ENCODE peak calls at places on chromosomes 6 and 20, in seven cellular contexts. B is K562, K is IMR-90, L is heart left ventricle, Z is body of pancreas, H is HepG2, U is upper lobe of left lung. I is an unnamed sample.

GRCh38 chr6:82365011-82365751 is 1.6 kb downstream of the TPBG start:
- ATAC-seq in B (no peak), K (peak; percentile 24), L (no peak), Z (peak; percentile 51), H (no peak), U (peak; percentile 60), I (peak; percentile 34)

GRCh38 chr6:36997811-36998722 is 7.4 kb upstream of the FGD2 start:
- ATAC-seq in B (no peak), K (no peak), L (peak; percentile 42), Z (peak; percentile 91), H (peak; percentile 17), U (peak; percentile 25), I (peak; percentile 85)

GRCh38 chr6:132354517-132355167 is 46.6 kb downstream of the MOXD1 start:
- ATAC-seq in B (peak; percentile 29), K (no peak), L (no peak), Z (no peak), H (no peak), U (no peak), I (no peak)

GRCh38 chr20:23446505-23446904 is 6.2 kb downstream of the CST11 start:
- ATAC-seq in B (peak; percentile 90), K (peak; percentile 23), L (peak; percentile 55), Z (no peak), H (peak; percentile 84), U (no peak), I (no peak)

GRCh38 chr6:75424610-75425548 is 68.7 kb downstream of the FILIP1 start:
- ATAC-seq in B (no peak), K (peak; percentile 66), L (no peak), Z (no peak), H (no peak), U (no peak), I (no peak)

GRCh38 chr20:24619212-24619611 is 149.8 kb downstream of the SYNDIG1 start:
- ATAC-seq in B (no peak), K (no peak), L (peak; percentile 12), Z (no peak), H (no peak), U (no peak), I (no peak)

GRCh38 chr6:36955671-36956070 is 1.1 kb downstream of the PI16 start:
- ATAC-seq in B (no peak), K (no peak), L (no peak), Z (no peak), H (no peak), U (no peak), I (no peak)

GRCh38 chr20:3473944-3474343 is 3.1 kb downstream of the ATRN start:
- ATAC-seq in B (no peak), K (no peak), L (no peak), Z (no peak), H (no peak), U (no peak), I (no peak)

GRCh38 chr6:158648682-158649131 is 1.1 kb upstream of the SYTL3 start:
- ATAC-seq in B (no peak), K (peak; percentile 27), L (no peak), Z (no peak), H (no peak), U (peak; percentile 14), I (peak; percentile 39)

GRCh38 chr6:39753745-39754084 is 28.5 kb upstream of the KIF6 start:
- ATAC-seq in B (no peak), K (no peak), L (peak; percentile 48), Z (no peak), H (no peak), U (peak; percentile 87), I (peak; percentile 84)

GRCh38 chr6:104957301-104958177 is 632 bp downstream of the LIN28B start:
- ATAC-seq in B (peak; percentile 6), K (no peak), L (no peak), Z (no peak), H (peak; percentile 68), U (no peak), I (no peak)

GRCh38 chr6:89495961-89496535 is 63.1 kb downstream of the ANKRD6 start:
- ATAC-seq in B (peak; percentile 64), K (no peak), L (no peak), Z (no peak), H (no peak), U (no peak), I (no peak)

GRCh38 chr20:2706688-2707352 is 14.2 kb downstream of the EBF4 start:
- ATAC-seq in B (no peak), K (no peak), L (no peak), Z (no peak), H (peak; percentile 15), U (no peak), I (no peak)

GRCh38 chr6:35647400-35647799 is 41.3 kb downstream of the FKBP5 start:
- ATAC-seq in B (peak; percentile 42), K (no peak), L (no peak), Z (no peak), H (no peak), U (no peak), I (no peak)

GRCh38 chr6:148835920-148836441 is 89.2 kb downstream of the UST start:
- ATAC-seq in B (no peak), K (peak; percentile 71), L (no peak), Z (no peak), H (no peak), U (no peak), I (no peak)

GRCh38 chr20:9093203-9093962 is 24.5 kb downstream of the PLCB4 start:
- ATAC-seq in B (no peak), K (no peak), L (no peak), Z (no peak), H (no peak), U (no peak), I (peak; percentile 34)

GRCh38 chr6:116444991-116445566 is 16.1 kb upstream of the CALHM6 start:
- ATAC-seq in B (no peak), K (no peak), L (no peak), Z (no peak), H (no peak), U (peak; percentile 31), I (no peak)

GRCh38 chr6:155880905-155881304 is 425.3 kb upstream of the NOX3 start:
- ATAC-seq in B (no peak), K (peak; percentile 52), L (no peak), Z (no peak), H (no peak), U (peak; percentile 39), I (peak; percentile 53)

DNA sequence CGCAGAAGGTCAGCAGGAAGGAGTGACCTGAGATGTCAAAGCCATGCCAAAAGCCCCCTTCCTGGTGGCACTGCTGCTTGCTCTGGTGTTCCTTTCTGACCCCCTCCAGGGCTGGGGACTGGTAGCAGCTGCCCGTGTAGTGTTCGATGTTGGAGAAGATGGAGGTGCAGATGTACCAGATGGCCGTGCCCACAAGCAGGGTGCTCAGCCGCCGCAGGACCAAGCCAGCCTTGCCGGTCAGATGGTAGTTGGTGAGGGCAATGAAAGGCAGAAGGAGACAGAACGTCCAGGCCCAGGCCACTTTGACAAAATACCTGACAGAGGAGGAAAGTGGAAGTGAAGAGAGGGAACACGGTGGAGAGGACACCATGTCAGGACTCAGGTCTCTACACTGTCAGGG is 4.1 kb downstream of the FITM2 start:
- ATAC-seq in B (no peak), K (no peak), L (no peak), Z (no peak), H (no peak), U (no peak), I (no peak)
- TF ChIP-seq POLR2A in B (no peak), K (no peak), L (no peak), Z (no peak), H (no peak), U (no peak), I (no peak)

GRCh38 chr20:61252601-61253263 is 671 bp downstream of the CDH4 start:
- ATAC-seq in B (no peak), K (peak; percentile 63), L (no peak), Z (peak; percentile 42), H (no peak), U (peak; percentile 34), I (no peak)

GRCh38 chr20:61249626-61250025 is 2.4 kb upstream of the CDH4 start:
- ATAC-seq in B (no peak), K (no peak), L (no peak), Z (no peak), H (no peak), U (no peak), I (no peak)

GRCh38 chr20:61253640-61254511 is 1.8 kb downstream of the CDH4 start:
- ATAC-seq in B (no peak), K (peak; percentile 44), L (no peak), Z (no peak), H (peak; percentile 14), U (peak; percentile 36), I (peak; percentile 3)

GRCh38 chr20:61253264-61253639 is 1.2 kb downstream of the CDH4 start:
- ATAC-seq in B (no peak), K (peak; percentile 63), L (no peak), Z (peak; percentile 15), H (peak; percentile 28), U (peak; percentile 23), I (no peak)

GRCh38 chr20:61251529-61252393 is at the start of gene CDH4:
- ATAC-seq in B (no peak), K (peak; percentile 45), L (no peak), Z (peak; percentile 47), H (no peak), U (no peak), I (peak; percentile 30)
- H3K27me3 ChIP-seq in B (peaks cover 53% of the 10 kb centered on the region), K (peaks cover 34% of the 10 kb centered on the region), L (peaks cover 66% of the 10 kb centered on the region), Z (no peaks in the 10 kb centered on the region), H (peaks cover 79% of the 10 kb centered on the region), U (peaks cover 32% of the 10 kb centered on the region), I (peaks cover 95% of the 10 kb centered on the region)

DNA sequence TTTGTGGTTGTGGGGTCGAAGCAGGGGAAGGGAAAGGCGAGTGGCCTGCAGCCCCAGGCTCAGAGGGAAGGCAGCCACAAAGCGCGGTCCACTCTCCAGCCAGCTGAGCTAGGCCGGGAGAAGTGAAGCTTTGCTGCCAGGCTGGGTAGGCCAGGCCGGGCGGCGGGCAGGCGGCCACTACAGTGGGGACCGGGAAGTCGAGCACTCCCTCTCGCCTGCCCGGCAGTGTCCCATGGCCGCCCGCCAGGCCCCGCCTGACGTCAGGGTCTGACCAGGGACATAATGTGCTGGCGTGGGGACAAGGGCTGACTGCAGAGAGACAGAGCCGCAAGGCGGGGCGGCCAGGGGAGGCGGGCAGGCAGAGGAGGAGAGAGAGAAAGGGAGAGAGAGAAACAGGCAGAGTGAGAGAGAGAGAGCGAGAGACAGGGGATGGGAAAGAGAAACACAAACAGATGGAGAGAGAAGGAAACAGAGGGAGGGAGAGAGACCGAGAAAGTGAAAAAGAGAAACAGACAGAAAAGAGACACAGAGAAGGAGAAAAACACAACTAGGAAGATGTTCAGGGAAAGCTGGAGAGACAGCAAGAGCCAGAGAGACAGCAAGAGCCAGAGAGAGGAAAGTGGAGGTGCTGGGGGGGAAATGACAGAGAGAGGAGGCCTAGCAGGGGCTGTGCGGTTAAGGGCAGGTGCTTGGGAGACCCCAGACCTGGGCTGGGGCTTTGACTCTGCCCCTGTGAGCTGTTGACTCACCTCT is 94.5 kb upstream of the PTPN1 start:
- ATAC-seq in B (peak; percentile 74), K (peak; percentile 95), L (peak; percentile 98), Z (peak; percentile 98), H (peak; percentile 86), U (peak; percentile 94), I (peak; percentile 97)
- TF ChIP-seq POLR2A in B (no peak), K (peak; percentile 38), L (no peak), Z (peak; percentile 90), H (peak; percentile 40), U (peak; percentile 81), I (peak; percentile 54)

DNA sequence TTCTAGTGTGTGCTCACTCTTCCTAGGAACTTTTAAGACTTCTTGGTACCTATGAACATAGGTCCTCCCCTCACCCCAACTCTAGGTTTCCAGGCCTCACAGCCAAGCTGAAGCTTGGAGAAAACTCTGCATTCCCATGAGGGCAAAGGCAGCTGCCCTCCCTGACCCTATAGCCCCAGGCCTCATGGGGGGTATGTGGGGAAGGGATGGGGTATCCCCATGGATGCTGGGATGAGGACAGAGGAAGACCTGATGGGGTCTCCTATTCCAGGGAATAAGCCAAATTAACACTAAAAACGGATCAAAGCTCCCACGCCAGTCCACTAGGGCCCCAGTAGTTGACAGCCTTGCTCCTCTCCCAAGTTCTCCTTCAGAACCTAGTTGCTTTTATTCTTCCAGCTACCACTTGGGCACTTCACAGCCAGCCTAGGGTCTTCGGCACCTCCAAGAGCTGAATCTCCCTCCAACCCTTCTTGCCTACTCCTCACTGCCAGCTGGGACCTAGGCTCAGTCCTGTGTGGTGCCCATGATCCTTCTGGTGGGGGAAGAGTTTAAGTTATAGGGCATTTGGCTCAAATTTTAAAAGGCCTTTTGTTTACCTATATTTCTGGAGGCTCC is 7.8 kb downstream of the TP53INP2 start:
- ATAC-seq in B (no peak), K (no peak), L (no peak), Z (no peak), H (peak; percentile 1), U (no peak), I (no peak)
- H3K27me3 ChIP-seq in B (no peaks in the 10 kb centered on the region), K (no peaks in the 10 kb centered on the region), L (no peaks in the 10 kb centered on the region), Z (no peaks in the 10 kb centered on the region), H (no peaks in the 10 kb centered on the region), U (peaks cover 7% of the 10 kb centered on the region), I (no peaks in the 10 kb centered on the region)

I was measured in gastroesophageal sphincter.